ENCODE peak calls at places on chromosomes 13 and 19, in six cellular contexts. M, Y, F, J, Z and O are unnamed samples.

GRCh38 chr19:28327905-28328304 is 885.0 kb downstream of the UQCRFS1 start:
- DNase-seq in M (no peak), Y (no peak), F (no peak), J (no peak), Z (no peak), O (no peak)

GRCh38 chr13:76717092-76717491 is 169.1 kb downstream of the KCTD12 start:
- DNase-seq in M (peak; percentile 35), Y (no peak), F (no peak), J (no peak), Z (no peak), O (no peak)

GRCh38 chr13:95452376-95452775 is 100.1 kb upstream of the CLDN10 start:
- DNase-seq in M (no peak), Y (no peak), F (no peak), J (no peak), Z (no peak), O (no peak)

GRCh38 chr13:40352385-40352778 is 314.1 kb downstream of the FOXO1 start:
- DNase-seq in M (no peak), Y (no peak), F (no peak), J (no peak), Z (no peak), O (no peak)

GRCh38 chr13:74129500-74130144 is 4.6 kb downstream of the KLF12 start:
- DNase-seq in M (no peak), Y (no peak), F (no peak), J (no peak), Z (peak; percentile 5), O (no peak)

GRCh38 chr13:45501175-45501526 is 36.4 kb downstream of the COG3 start:
- DNase-seq in M (no peak), Y (no peak), F (no peak), J (no peak), Z (no peak), O (no peak)

GRCh38 chr19:36246006-36246391 is 31.1 kb downstream of the ZNF146 start:
- DNase-seq in M (peak; percentile 41), Y (no peak), F (no peak), J (no peak), Z (no peak), O (no peak)

GRCh38 chr19:14081797-14082674 is 3.5 kb downstream of the C19orf67 start:
- DNase-seq in M (no peak), Y (no peak), F (no peak), J (no peak), Z (no peak), O (no peak)

GRCh38 chr13:33236021-33236420 is 49.5 kb downstream of the STARD13 start:
- DNase-seq in M (no peak), Y (no peak), F (no peak), J (no peak), Z (no peak), O (no peak)

GRCh38 chr13:39536906-39537305 is 66.1 kb downstream of the LHFPL6 start:
- DNase-seq in M (no peak), Y (no peak), F (no peak), J (no peak), Z (no peak), O (no peak)

GRCh38 chr13:40076765-40077362 is 421.4 kb downstream of the COG6 start:
- DNase-seq in M (no peak), Y (no peak), F (no peak), J (no peak), Z (no peak), O (no peak)

GRCh38 chr13:111282425-111282824 is 38.0 kb upstream of the TEX29 start:
- DNase-seq in M (no peak), Y (no peak), F (no peak), J (no peak), Z (no peak), O (no peak)

GRCh38 chr19:28603453-28603852 is 609.5 kb downstream of the UQCRFS1 start:
- DNase-seq in M (no peak), Y (no peak), F (no peak), J (no peak), Z (no peak), O (no peak)

GRCh38 chr13:27658569-27658968 is 36.9 kb downstream of the POLR1D start:
- DNase-seq in M (no peak), Y (no peak), F (no peak), J (no peak), Z (no peak), O (no peak)

GRCh38 chr13:41499452-41499851 is 42.1 kb downstream of the RGCC start:
- DNase-seq in M (no peak), Y (no peak), F (no peak), J (no peak), Z (no peak), O (no peak)

GRCh38 chr19:18173572-18174294 is at the start of gene IFI30:
- DNase-seq in M (peak; percentile 88), Y (peak; percentile 77), F (no peak), J (peak; percentile 45), Z (peak; percentile 96), O (no peak)

GRCh38 chr13:39119422-39119821 is 81.2 kb downstream of the NHLRC3 start:
- DNase-seq in M (no peak), Y (no peak), F (no peak), J (no peak), Z (no peak), O (no peak)

GRCh38 chr19:13507053-13507611 is 853 bp upstream of the CACNA1A start:
- DNase-seq in M (no peak), Y (peak; percentile 32), F (no peak), J (no peak), Z (no peak), O (peak; percentile 59)

GRCh38 chr13:94209110-94209509 is 270.4 kb downstream of the DCT start:
- DNase-seq in M (no peak), Y (no peak), F (no peak), J (no peak), Z (no peak), O (no peak)

GRCh38 chr19:890831-891230 is 2.2 kb downstream of the MED16 start:
- DNase-seq in M (no peak), Y (no peak), F (no peak), J (no peak), Z (no peak), O (no peak)
- TF ChIP-seq MAX in M (no peak), Y (no peak), F (no peak), J (no peak), Z (no peak), O (no peak)

GRCh38 chr19:1785310-1785709 is 26.8 kb downstream of the ATP8B3 start:
- DNase-seq in M (no peak), Y (no peak), F (no peak), J (no peak), Z (no peak), O (no peak)

GRCh38 chr19:1780272-1780957 is 27.1 kb downstream of the ONECUT3 start:
- DNase-seq in M (peak; percentile 55), Y (no peak), F (no peak), J (peak; percentile 53), Z (no peak), O (no peak)

GRCh38 chr19:1783874-1784273 is 28.2 kb downstream of the ATP8B3 start:
- DNase-seq in M (no peak), Y (no peak), F (no peak), J (no peak), Z (no peak), O (no peak)

GRCh38 chr19:1783354-1783753 is 28.7 kb downstream of the ATP8B3 start:
- DNase-seq in M (no peak), Y (no peak), F (no peak), J (no peak), Z (no peak), O (no peak)

GRCh38 chr19:1782501-1782900 is 29.2 kb downstream of the ONECUT3 start:
- DNase-seq in M (no peak), Y (no peak), F (no peak), J (no peak), Z (no peak), O (no peak)
- TF ChIP-seq MAX in M (no peak), Y (no peak), F (no peak), J (no peak), Z (no peak), O (no peak)

DNA sequence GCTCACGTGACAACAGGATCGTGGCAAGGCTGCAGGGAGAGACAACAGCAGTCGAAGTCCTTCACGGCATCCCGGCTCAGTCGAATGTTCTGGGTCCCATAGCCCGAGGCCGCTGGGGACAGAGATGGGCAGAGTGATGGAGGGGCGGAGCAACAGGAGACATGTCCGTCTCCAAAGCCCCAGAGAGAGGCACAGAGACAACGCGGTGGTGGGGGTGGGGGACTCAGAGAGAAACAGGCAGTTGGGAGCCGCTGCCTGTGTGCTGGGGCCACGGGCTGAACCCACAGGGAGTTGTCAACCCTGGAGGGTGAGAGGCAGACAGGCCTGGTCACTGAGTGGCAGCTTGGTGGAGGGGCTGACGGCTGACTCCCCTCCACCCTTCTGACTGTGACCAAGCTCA is 20.4 kb downstream of the NOSIP start:
- DNase-seq in M (no peak), Y (no peak), F (no peak), J (no peak), Z (no peak), O (no peak)
- TF ChIP-seq MAX in M (no peak), Y (no peak), F (no peak), J (no peak), Z (no peak), O (no peak)

GRCh38 chr13:21526707-21527454 is 67.8 kb upstream of the ZDHHC20 start:
- DNase-seq in M (no peak), Y (no peak), F (no peak), J (no peak), Z (no peak), O (no peak)
- TF ChIP-seq MAX in M (no peak), Y (no peak), F (no peak), J (no peak), Z (no peak), O (no peak)

GRCh38 chr19:1057185-1057857 is 9.6 kb upstream of the ARHGAP45 start:
- DNase-seq in M (no peak), Y (no peak), F (no peak), J (peak; percentile 58), Z (no peak), O (no peak)
- TF ChIP-seq MAX in M (no peak), Y (no peak), F (no peak), J (no peak), Z (no peak), O (no peak)

GRCh38 chr19:50632151-50632835 is 7.4 kb downstream of the SYT3 start:
- DNase-seq in M (no peak), Y (no peak), F (no peak), J (no peak), Z (peak; percentile 28), O (no peak)
- TF ChIP-seq MAX in M (no peak), Y (no peak), F (no peak), J (no peak), Z (no peak), O (no peak)

GRCh38 chr13:81393110-81393509 is 1052.2 kb upstream of the SPRY2 start:
- DNase-seq in M (no peak), Y (no peak), F (no peak), J (no peak), Z (no peak), O (no peak)

GRCh38 chr13:81394605-81395004 is 1053.7 kb upstream of the SPRY2 start:
- DNase-seq in M (no peak), Y (no peak), F (no peak), J (no peak), Z (no peak), O (no peak)

GRCh38 chr13:81393686-81394085 is 1052.8 kb upstream of the SPRY2 start:
- DNase-seq in M (no peak), Y (no peak), F (no peak), J (no peak), Z (no peak), O (no peak)

GRCh38 chr13:81396172-81396571 is 1055.2 kb upstream of the SPRY2 start:
- DNase-seq in M (no peak), Y (no peak), F (no peak), J (no peak), Z (no peak), O (no peak)

GRCh38 chr13:81395368-81395767 is 1054.4 kb upstream of the SPRY2 start:
- DNase-seq in M (peak; percentile 67), Y (peak; percentile 58), F (no peak), J (no peak), Z (peak; percentile 20), O (no peak)
- TF ChIP-seq MAX in M (no peak), Y (no peak), F (no peak), J (no peak), Z (no peak), O (no peak)